ENCODE peak calls at places on chromosome 11, in seven cellular contexts. O is dorsolateral prefrontal cortex; A is hippocampal formation; H is ascending aorta; N is NCI-H2029; L is SW 1271; I is stimulated activated CD4-positive, alpha-beta T cell treated with anti-CD3 and anti-CD28 coated beads, Interleukin-12 subunit alpha, Interleukin-12 subunit beta, amount 100 ng/mL, for 48 hours. Z is an unnamed sample.

GRCh38 chr11:8219257-8220021 is 44.2 kb downstream of the LMO1 start:
- DNase-seq in O (peak), L (no peak), H (no peak), A (no peak), N (peak), I (no peak), Z (no peak)

GRCh38 chr11:34354782-34355181 is 3.0 kb downstream of the ABTB2 start:
- DNase-seq in I (no peak), O (no peak), N (no peak), L (peak), H (no peak), A (no peak), Z (no peak)

GRCh38 chr11:12112731-12113130 is 2.3 kb downstream of the MICAL2 start:
- DNase-seq in L (no peak), N (no peak), I (no peak), H (no peak), O (no peak), A (no peak), Z (no peak)

GRCh38 chr11:133835258-133836075 is 9.8 kb downstream of the SPATA19 start:
- DNase-seq in N (peak), A (peak), L (no peak), H (no peak), O (peak), I (peak), Z (no peak)

GRCh38 chr11:115677190-115677589 is 173.0 kb upstream of the CADM1 start:
- DNase-seq in A (no peak), I (no peak), O (no peak), N (no peak), L (no peak), H (no peak), Z (no peak)

GRCh38 chr11:109934151-109934550 is 159.0 kb upstream of the ZC3H12C start:
- DNase-seq in L (no peak), I (no peak), A (no peak), H (no peak), N (no peak), O (no peak), Z (no peak)

GRCh38 chr11:2828585-2829330 is 56.8 kb downstream of the CDKN1C start:
- DNase-seq in A (no peak), L (no peak), O (no peak), N (no peak), H (no peak), I (no peak), Z (no peak)

GRCh38 chr11:61978703-61979661 is 11.5 kb upstream of the FTH1 start:
- DNase-seq in H (no peak), A (no peak), I (no peak), N (no peak), L (no peak), O (no peak), Z (no peak)

GRCh38 chr11:62398011-62398994 is 20.5 kb upstream of the SCGB1A1 start:
- DNase-seq in A (no peak), H (peak), I (no peak), N (no peak), L (no peak), O (no peak), Z (no peak)

GRCh38 chr11:73991471-73992006 is 8.9 kb upstream of the UCP2 start:
- DNase-seq in A (no peak), H (no peak), O (no peak), N (no peak), I (no peak), L (no peak), Z (no peak)

GRCh38 chr11:57491371-57492061 is 24.0 kb downstream of the SLC43A1 start:
- DNase-seq in L (no peak), N (no peak), I (no peak), H (no peak), A (no peak), O (no peak), Z (peak)

GRCh38 chr11:12989428-12990242 is 19.5 kb upstream of the RASSF10 start:
- DNase-seq in N (peak), A (no peak), L (peak), I (no peak), H (no peak), O (no peak), Z (no peak)

GRCh38 chr11:80638296-80638695 is 1197.5 kb upstream of the TENM4 start:
- DNase-seq in N (no peak), L (no peak), H (no peak), I (no peak), O (no peak), A (no peak), Z (no peak)

GRCh38 chr11:33160147-33160546 is 1.1 kb downstream of the CSTF3 start:
- DNase-seq in N (peak), A (peak), H (no peak), I (no peak), O (no peak), L (no peak), Z (no peak)

GRCh38 chr11:84140386-84141169 is 854.4 kb upstream of the CCDC90B start:
- DNase-seq in L (no peak), N (no peak), O (no peak), A (peak), H (no peak), I (no peak), Z (no peak)

GRCh38 chr11:95327273-95327948 is 96.4 kb upstream of the SESN3 start:
- DNase-seq in I (no peak), N (no peak), H (no peak), O (no peak), A (no peak), L (no peak), Z (no peak)

GRCh38 chr11:12600829-12601228 is 73.4 kb upstream of the TEAD1 start:
- DNase-seq in H (no peak), I (no peak), O (no peak), N (no peak), A (no peak), L (no peak), Z (no peak)

GRCh38 chr11:110966131-110966530 is 253.9 kb upstream of the ARHGAP20 start:
- DNase-seq in H (no peak), N (no peak), L (no peak), O (no peak), I (no peak), A (no peak), Z (no peak)

GRCh38 chr11:42239102-42239501 is 779.6 kb upstream of the LRRC4C start:
- DNase-seq in N (no peak), I (no peak), O (no peak), A (no peak), H (no peak), L (no peak), Z (no peak)

GRCh38 chr11:104830080-104830479 is 68.2 kb downstream of the CASP12 start:
- DNase-seq in H (no peak), I (no peak), N (no peak), O (no peak), L (no peak), A (no peak), Z (no peak)

GRCh38 chr11:115244314-115244713 is 259.9 kb downstream of the CADM1 start:
- DNase-seq in I (no peak), A (no peak), N (no peak), O (no peak), H (no peak), L (no peak), Z (no peak)

GRCh38 chr11:60699282-60699681 is at the start of gene MS4A8:
- DNase-seq in I (no peak), N (peak), H (no peak), L (no peak), A (no peak), O (no peak), Z (no peak)

GRCh38 chr11:44280257-44280656 is 29.7 kb downstream of the ALX4 start:
- DNase-seq in O (no peak), A (no peak), N (no peak), L (no peak), H (no peak), I (no peak), Z (no peak)

GRCh38 chr11:72239296-72239848 is 4.6 kb downstream of the PHOX2A start:
- DNase-seq in O (no peak), H (no peak), N (peak), L (no peak), I (no peak), A (no peak), Z (peak)

Z was measured in stimulated activated effector memory CD8-positive, alpha-beta T cell treated with anti-CD3 and anti-CD28 coated beads, Interleukin-12 subunit alpha, Interleukin-12 subunit beta, amount 100 ng/mL, for 72 hours.